ENCODE peak calls at places on chromosomes 5 and 9, in eight cellular contexts. Z is pons, Y is T follicular helper cell, D is left ventricle myocardium inferior, O is IMR-90, K is NCI-H1092, F is globus pallidus, B is renal cortical epithelial cell. H is an unnamed sample.

GRCh38 chr5:125043781-125044391 is 297.4 kb upstream of the ZNF608 start:
- DNase-seq in B (peak), O (peak), Z (peak), F (no peak), Y (no peak), K (peak), D (peak), H (peak)

GRCh38 chr5:134138416-134139376 is 24.2 kb downstream of the TCF7 start:
- DNase-seq in D (peak), O (peak), Y (no peak), Z (no peak), B (peak), F (no peak), K (no peak), H (no peak)

GRCh38 chr9:69874301-69875060 is 53.9 kb downstream of the CFAP95 start:
- DNase-seq in F (no peak), B (peak), D (no peak), Z (no peak), K (no peak), O (no peak), Y (no peak), H (no peak)

GRCh38 chr5:180873628-180874520 is 12.8 kb upstream of the ZFP62 start:
- DNase-seq in F (no peak), O (peak), D (no peak), K (no peak), Z (no peak), Y (no peak), B (no peak), H (no peak)

GRCh38 chr9:91164724-91165520 is 196.8 kb downstream of the AUH start:
- DNase-seq in B (peak), K (no peak), F (peak), Y (no peak), Z (peak), D (peak), O (peak), H (no peak)

GRCh38 chr9:113616716-113617496 is 153.4 kb downstream of the RGS3 start:
- DNase-seq in F (no peak), O (no peak), K (no peak), D (no peak), Y (no peak), B (no peak), Z (no peak), H (no peak)

GRCh38 chr5:9523090-9523813 is 22.6 kb downstream of the SEMA5A start:
- DNase-seq in F (no peak), Y (no peak), O (peak), K (no peak), D (no peak), Z (no peak), B (peak), H (no peak)

GRCh38 chr5:126178521-126178920 is 244.7 kb upstream of the GRAMD2B start:
- DNase-seq in D (no peak), Z (peak), Y (no peak), F (peak), B (no peak), K (no peak), O (peak), H (no peak)

GRCh38 chr9:114272739-114273431 is 50.0 kb upstream of the ORM1 start:
- DNase-seq in F (no peak), Z (no peak), O (no peak), K (no peak), B (no peak), Y (no peak), D (no peak), H (no peak)

GRCh38 chr5:97127727-97128126 is 14.7 kb downstream of the LIX1 start:
- DNase-seq in F (no peak), O (no peak), Z (no peak), K (no peak), Y (no peak), D (no peak), B (no peak), H (no peak)

GRCh38 chr5:53560506-53561191 is at the start of gene NDUFS4:
- DNase-seq in Y (peak), F (peak), Z (peak), K (peak), B (peak), O (peak), D (peak), H (peak)

GRCh38 chr9:35972093-35972492 is 14.1 kb upstream of the OR2S2 start:
- DNase-seq in F (no peak), D (peak), Y (no peak), O (no peak), Z (no peak), B (no peak), K (no peak), H (no peak)

GRCh38 chr5:109656829-109657228 is 32.9 kb upstream of the MAN2A1 start:
- DNase-seq in Z (peak), Y (peak), D (peak), F (peak), B (peak), O (peak), K (no peak), H (no peak)

GRCh38 chr5:55711531-55712022 is 547 bp downstream of the SLC38A9 start:
- DNase-seq in K (no peak), B (no peak), O (no peak), F (no peak), Y (no peak), Z (no peak), D (no peak), H (no peak)

GRCh38 chr5:164127527-164127926 is 622.1 kb downstream of the MAT2B start:
- DNase-seq in B (no peak), D (no peak), O (no peak), Y (no peak), F (no peak), Z (no peak), K (no peak), H (no peak)

GRCh38 chr5:138503487-138504270 is 38.4 kb downstream of the EGR1 start:
- DNase-seq in O (peak), B (peak), F (peak), Z (peak), Y (no peak), K (peak), D (no peak), H (peak)

H was measured in NCI-H1694.